ENCODE peak calls at places on chromosome 3, in seven cellular contexts. N is CD4-positive, CD25-positive, alpha-beta regulatory T cell; I is amniotic stem cell; X is spleen; R is RPMI8226; K is Right ventricle myocardium superior; T is H1. F is an unnamed sample.

GRCh38 chr3:105715372-105715771 is 153.4 kb downstream of the CBLB start:
- DNase-seq in T (no peak), K (no peak), X (no peak), I (no peak), N (no peak), R (no peak), F (no peak)

GRCh38 chr3:69323941-69324340 is 61.9 kb downstream of the FRMD4B start:
- DNase-seq in R (no peak), I (no peak), T (no peak), X (no peak), N (no peak), K (no peak), F (no peak)

GRCh38 chr3:184565421-184566211 is 4.0 kb downstream of the EPHB3 start:
- DNase-seq in N (no peak), K (no peak), T (no peak), X (peak), R (peak), I (peak), F (no peak)

GRCh38 chr3:196740476-196741400 is 1.1 kb downstream of the PAK2 start:
- DNase-seq in K (no peak), R (peak), T (no peak), N (peak), X (peak), I (peak), F (no peak)

GRCh38 chr3:31406901-31407300 is 125.8 kb upstream of the STT3B start:
- DNase-seq in R (no peak), T (no peak), X (no peak), I (no peak), K (no peak), N (no peak), F (no peak)

GRCh38 chr3:124053871-124054270 is 61.9 kb upstream of the ROPN1 start:
- DNase-seq in N (no peak), K (no peak), X (no peak), R (no peak), T (no peak), I (no peak), F (no peak)

GRCh38 chr3:70829101-70829500 is 516.7 kb upstream of the MDFIC2 start:
- DNase-seq in T (no peak), I (no peak), R (no peak), K (no peak), X (no peak), N (no peak), F (no peak)

GRCh38 chr3:74370342-74370741 is 244.1 kb downstream of the CNTN3 start:
- DNase-seq in K (no peak), N (no peak), R (no peak), T (no peak), I (no peak), X (no peak), F (no peak)

GRCh38 chr3:9397911-9398714 is 698 bp downstream of the SETD5 start:
- DNase-seq in X (peak), T (peak), R (peak), N (peak), I (peak), K (peak), F (no peak)

GRCh38 chr3:17091895-17092294 is 207.1 kb downstream of the PLCL2 start:
- DNase-seq in X (no peak), I (no peak), N (no peak), K (no peak), R (no peak), T (no peak), F (no peak)

GRCh38 chr3:73485877-73486311 is 138.8 kb downstream of the PDZRN3 start:
- DNase-seq in T (no peak), N (no peak), K (no peak), I (no peak), R (no peak), X (no peak), F (no peak)

GRCh38 chr3:77150759-77151158 is 110.9 kb downstream of the ROBO2 start:
- DNase-seq in X (no peak), I (no peak), N (no peak), T (no peak), R (no peak), K (no peak), F (no peak)

GRCh38 chr3:138344754-138345153 is 3.6 kb upstream of the MRAS start:
- DNase-seq in K (no peak), I (no peak), T (no peak), N (no peak), X (no peak), R (no peak), F (no peak)

GRCh38 chr3:95923496-95924210 is 890.7 kb upstream of the EPHA6 start:
- DNase-seq in T (no peak), I (peak), N (no peak), X (no peak), K (no peak), R (no peak), F (no peak)

GRCh38 chr3:130395916-130396315 is 50.4 kb downstream of the COL6A5 start:
- DNase-seq in K (no peak), I (no peak), N (no peak), R (no peak), T (no peak), X (no peak), F (peak)

GRCh38 chr3:120497318-120497717 is 46.5 kb upstream of the FSTL1 start:
- DNase-seq in T (no peak), N (no peak), X (no peak), I (peak), K (no peak), R (no peak), F (no peak)

GRCh38 chr3:73225161-73225861 is 163.9 kb downstream of the EBLN2 start:
- DNase-seq in T (no peak), N (no peak), X (no peak), R (no peak), K (no peak), I (no peak), F (no peak)

GRCh38 chr3:165439765-165440164 is 243.6 kb upstream of the SLITRK3 start:
- DNase-seq in N (no peak), X (no peak), K (no peak), T (no peak), R (no peak), I (no peak), F (no peak)

GRCh38 chr3:4660936-4661335 is 167.8 kb downstream of the ITPR1 start:
- DNase-seq in X (no peak), R (no peak), I (no peak), K (no peak), T (no peak), N (no peak), F (no peak)

GRCh38 chr3:191484461-191484860 is 23.5 kb downstream of the PYDC2 start:
- DNase-seq in R (no peak), N (no peak), K (no peak), X (no peak), I (no peak), T (no peak), F (no peak)

GRCh38 chr3:169939320-169939719 is 27.3 kb upstream of the SEC62 start:
- DNase-seq in K (no peak), N (no peak), I (no peak), R (peak), X (no peak), T (no peak), F (no peak)

GRCh38 chr3:187978433-187979011 is 175.4 kb upstream of the LPP start:
- DNase-seq in X (no peak), I (no peak), T (no peak), K (no peak), N (no peak), R (no peak), F (no peak)

GRCh38 chr3:93904568-93904967 is 69.1 kb downstream of the PROS1 start:
- DNase-seq in R (no peak), X (no peak), T (no peak), K (no peak), N (no peak), I (no peak), F (no peak)

GRCh38 chr3:119418641-119419040 is 44.8 kb downstream of the TMEM39A start:
- DNase-seq in K (no peak), T (no peak), X (no peak), I (no peak), N (no peak), R (no peak), F (no peak)

GRCh38 chr3:901953-902778 is 190.7 kb upstream of the CNTN6 start:
- DNase-seq in X (no peak), N (no peak), I (no peak), K (no peak), R (peak), T (no peak), F (no peak)

GRCh38 chr3:54087581-54088410 is 34.6 kb upstream of the CACNA2D3 start:
- DNase-seq in R (no peak), N (no peak), T (peak), X (no peak), I (no peak), K (no peak), F (no peak)

GRCh38 chr3:89380006-89380405 is 272.6 kb downstream of the EPHA3 start:
- DNase-seq in K (no peak), I (no peak), N (no peak), X (no peak), T (no peak), R (no peak), F (no peak)

GRCh38 chr3:154970796-154971195 is 109.3 kb upstream of the MME start:
- DNase-seq in T (no peak), N (no peak), K (no peak), I (no peak), X (no peak), R (no peak), F (no peak)

GRCh38 chr3:20747736-20748135 is 561.7 kb upstream of the SGO1 start:
- DNase-seq in X (no peak), R (no peak), K (no peak), I (no peak), N (no peak), T (no peak), F (no peak)

GRCh38 chr3:40312661-40313226 is 3.2 kb downstream of the EIF1B start:
- DNase-seq in R (no peak), K (no peak), T (no peak), N (no peak), X (no peak), I (no peak), F (no peak)

GRCh38 chr3:186529204-186529999 is 14.8 kb downstream of the CRYGS start:
- DNase-seq in T (no peak), N (no peak), X (no peak), K (no peak), R (no peak), I (no peak), F (no peak)

GRCh38 chr3:73270839-73271483 is 209.5 kb downstream of the EBLN2 start:
- DNase-seq in X (no peak), N (no peak), I (no peak), K (no peak), R (no peak), T (no peak), F (no peak)